ENCODE peak calls at places on chromosomes 12 and 14, in eight cellular contexts. B, M, D, V, X, R, H and A are unnamed samples.

GRCh38 chr12:130322263-130322662 is 15.4 kb upstream of the PIWIL1 start:
- DNase-seq in B (no peak), M (no peak), D (no peak), V (no peak), X (no peak), R (no peak), H (no peak), A (no peak)

GRCh38 chr12:121776190-121777098 is 17.0 kb downstream of the RHOF start:
- DNase-seq in B (peak; percentile 87), M (peak; percentile 85), D (peak; percentile 90), V (peak; percentile 73), X (peak; percentile 90), R (peak; percentile 85), H (no peak), A (peak; percentile 98)

GRCh38 chr14:71932229-71932951 is at the start of gene RGS6:
- DNase-seq in B (no peak), M (no peak), D (peak; percentile 28), V (peak; percentile 16), X (peak; percentile 52), R (peak; percentile 83), H (peak; percentile 43), A (no peak)

GRCh38 chr14:72463291-72463866 is 430.5 kb downstream of the DPF3 start:
- DNase-seq in B (no peak), M (no peak), D (no peak), V (no peak), X (no peak), R (no peak), H (peak; percentile 73), A (no peak)

GRCh38 chr12:75623631-75624118 is 112.3 kb upstream of the KRR1 start:
- DNase-seq in B (no peak), M (no peak), D (no peak), V (peak; percentile 68), X (peak; percentile 15), R (peak; percentile 46), H (peak; percentile 89), A (no peak)

GRCh38 chr14:62662811-62663477 is 382.3 kb downstream of the KCNH5 start:
- DNase-seq in B (no peak), M (no peak), D (no peak), V (peak; percentile 32), X (no peak), R (peak; percentile 38), H (no peak), A (no peak)

GRCh38 chr12:88325076-88325827 is 183.1 kb downstream of the TMTC3 start:
- DNase-seq in B (no peak), M (no peak), D (no peak), V (peak; percentile 76), X (no peak), R (no peak), H (no peak), A (no peak)

GRCh38 chr14:29601559-29602109 is 326.0 kb downstream of the PRKD1 start:
- DNase-seq in B (no peak), M (no peak), D (no peak), V (peak; percentile 22), X (no peak), R (no peak), H (no peak), A (no peak)

GRCh38 chr12:25438638-25439037 is 114.4 kb downstream of the LMNTD1 start:
- DNase-seq in B (no peak), M (no peak), D (no peak), V (peak; percentile 31), X (no peak), R (no peak), H (no peak), A (no peak)

GRCh38 chr14:104394606-104394910 is 185.0 kb upstream of the C14orf180 start:
- DNase-seq in B (peak; percentile 1), M (peak; percentile 42), D (no peak), V (no peak), X (no peak), R (peak; percentile 17), H (no peak), A (peak; percentile 78)

DNA sequence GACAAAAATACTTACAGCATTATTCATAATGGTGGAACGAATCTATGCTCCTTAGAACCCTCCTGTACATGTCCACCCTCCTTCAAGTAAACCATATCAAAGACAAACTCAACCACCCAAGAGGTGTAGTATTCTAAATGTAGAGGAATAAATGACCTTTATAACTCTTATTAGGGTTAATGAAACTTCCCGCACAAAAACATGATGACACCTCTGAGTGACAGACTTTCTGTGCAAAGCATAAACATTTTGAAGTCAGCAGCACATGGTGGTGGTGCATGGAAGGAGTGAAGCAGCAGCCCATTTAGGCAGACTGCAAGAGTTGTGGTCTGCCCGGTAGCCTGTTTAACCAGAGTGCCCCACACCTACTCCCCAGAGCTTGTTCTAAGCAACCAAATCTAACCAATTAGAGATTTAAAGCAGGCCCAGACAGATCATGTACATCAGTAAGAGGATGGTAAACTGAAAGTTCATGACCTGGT is 615 bp upstream of the ASB8 start:
- DNase-seq in B (no peak), M (peak; percentile 26), D (no peak), V (no peak), X (no peak), R (no peak), H (no peak), A (no peak)
- H3K27ac ChIP-seq in B (peak overlapping the region; percentile 78), M (peak overlapping the region; percentile 87), D (peak overlapping the region; percentile 81), V (peak overlapping the region; percentile 69), X (peak overlapping the region; percentile 59), R (no peak overlapping the region), H (peak overlapping the region; percentile 36), A (peak overlapping the region; percentile 91)

DNA sequence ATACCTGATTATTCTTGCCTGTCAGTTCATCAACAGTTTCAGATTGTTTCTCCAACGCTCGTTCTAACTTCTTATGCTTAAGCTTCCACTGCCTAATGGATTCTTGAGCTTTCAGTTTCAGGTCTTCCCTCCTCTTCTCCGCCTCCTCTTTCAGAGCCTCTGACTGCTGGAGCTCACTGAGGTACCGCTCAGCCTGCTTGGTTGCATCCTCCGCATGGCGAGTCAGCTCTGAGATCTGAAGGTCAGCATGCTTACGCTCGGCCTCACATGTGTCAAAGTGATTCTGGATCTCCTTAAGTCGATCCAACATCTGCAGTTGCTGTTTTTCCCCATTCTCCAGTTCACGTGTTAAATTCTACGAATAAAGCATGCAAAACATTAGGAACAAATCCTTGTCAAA is 148.8 kb downstream of the CEP128 start:
- DNase-seq in B (no peak), M (no peak), D (no peak), V (no peak), X (no peak), R (no peak), H (no peak), A (no peak)
- H3K27ac ChIP-seq in B (no peak overlapping the region), M (no peak overlapping the region), D (no peak overlapping the region), V (no peak overlapping the region), X (no peak overlapping the region), R (no peak overlapping the region), H (no peak overlapping the region), A (no peak overlapping the region)

GRCh38 chr14:74613211-74613914 is 1.3 kb upstream of the LTBP2 start:
- DNase-seq in B (no peak), M (no peak), D (no peak), V (no peak), X (no peak), R (no peak), H (no peak), A (peak; percentile 79)

GRCh38 chr14:74616507-74616906 is 4.5 kb upstream of the LTBP2 start:
- DNase-seq in B (no peak), M (no peak), D (no peak), V (peak; percentile 73), X (no peak), R (no peak), H (peak; percentile 73), A (peak; percentile 84)

GRCh38 chr14:74614508-74615495 is 2.8 kb upstream of the LTBP2 start:
- DNase-seq in B (no peak), M (no peak), D (no peak), V (no peak), X (no peak), R (no peak), H (no peak), A (no peak)

GRCh38 chr14:74616996-74617700 is 5.1 kb upstream of the LTBP2 start:
- DNase-seq in B (no peak), M (no peak), D (no peak), V (peak; percentile 82), X (no peak), R (no peak), H (no peak), A (peak; percentile 79)

GRCh38 chr14:74615735-74616134 is 3.7 kb upstream of the LTBP2 start:
- DNase-seq in B (no peak), M (no peak), D (no peak), V (no peak), X (no peak), R (no peak), H (no peak), A (no peak)
- H3K27ac ChIP-seq in B (no peak overlapping the region), M (no peak overlapping the region), D (no peak overlapping the region), V (no peak overlapping the region), X (peak overlapping the region; percentile 99), R (no peak overlapping the region), H (peak overlapping the region; percentile 70), A (peak overlapping the region; percentile 92)

GRCh38 chr12:67625004-67625403 is 23.5 kb upstream of the DYRK2 start:
- DNase-seq in B (no peak), M (no peak), D (no peak), V (no peak), X (no peak), R (no peak), H (no peak), A (no peak)

GRCh38 chr12:67623259-67623658 is 25.3 kb upstream of the DYRK2 start:
- DNase-seq in B (no peak), M (no peak), D (no peak), V (no peak), X (no peak), R (no peak), H (no peak), A (no peak)

GRCh38 chr12:67621926-67622325 is 26.6 kb upstream of the DYRK2 start:
- DNase-seq in B (no peak), M (no peak), D (no peak), V (no peak), X (no peak), R (no peak), H (no peak), A (no peak)

GRCh38 chr12:67626156-67626555 is 22.4 kb upstream of the DYRK2 start:
- DNase-seq in B (no peak), M (no peak), D (no peak), V (no peak), X (no peak), R (no peak), H (no peak), A (no peak)

DNA sequence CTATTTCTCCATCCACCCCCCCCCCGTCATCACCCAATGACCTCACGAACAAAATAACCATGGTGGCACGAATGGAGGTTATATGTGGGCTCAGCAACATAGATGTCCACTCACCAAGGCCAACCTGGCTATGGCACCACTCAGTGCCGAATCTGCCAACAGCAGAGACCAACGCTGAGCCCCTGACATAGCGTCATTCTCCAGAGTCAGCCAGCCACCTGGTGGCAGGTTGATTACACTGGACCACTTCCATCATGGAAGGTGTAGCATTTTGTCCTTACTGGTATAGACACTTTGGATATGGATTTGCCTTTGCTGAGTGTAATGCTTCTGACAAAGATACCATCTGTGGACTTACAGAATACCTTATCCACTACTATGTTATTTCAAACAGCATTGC is 24.2 kb upstream of the DYRK2 start:
- DNase-seq in B (no peak), M (no peak), D (no peak), V (no peak), X (no peak), R (peak; percentile 40), H (no peak), A (no peak)
- H3K27ac ChIP-seq in B (no peak overlapping the region), M (no peak overlapping the region), D (no peak overlapping the region), V (no peak overlapping the region), X (no peak overlapping the region), R (no peak overlapping the region), H (no peak overlapping the region), A (no peak overlapping the region)